ENCODE peak calls at places on chromosomes 13 and 19, in seven cellular contexts. O is HCT116; B is GM23248; T is endodermal cell; I is mesenchymal stem cell; M is breast epithelium; R is naive thymus-derived CD4-positive, alpha-beta T cell. V is an unnamed sample.

GRCh38 chr13:73259061-73259908 is 200.5 kb downstream of the KLF5 start:
- DNase-seq in O (no peak), B (no peak), T (peak; percentile 64), I (peak; percentile 83), M (no peak), R (no peak), V (no peak)

GRCh38 chr19:8517551-8518442 is 3.8 kb upstream of the ZNF414 start:
- DNase-seq in O (no peak), B (peak; percentile 81), T (no peak), I (peak; percentile 84), M (no peak), R (peak; percentile 74), V (no peak)

GRCh38 chr13:107883561-107884175 is 331.7 kb downstream of the LIG4 start:
- DNase-seq in O (no peak), B (peak; percentile 83), T (no peak), I (peak; percentile 83), M (no peak), R (no peak), V (no peak)

GRCh38 chr19:27918818-27919217 is 1294.1 kb downstream of the UQCRFS1 start:
- DNase-seq in O (no peak), B (no peak), T (no peak), I (no peak), M (no peak), R (no peak), V (no peak)

GRCh38 chr13:46134494-46134893 is 29.7 kb upstream of the CPB2 start:
- DNase-seq in O (no peak), B (no peak), T (no peak), I (no peak), M (no peak), R (no peak), V (no peak)

GRCh38 chr19:43620061-43621001 is 902 bp upstream of the ZNF428 start:
- DNase-seq in O (no peak), B (no peak), T (no peak), I (no peak), M (no peak), R (peak; percentile 85), V (no peak)

GRCh38 chr13:62799038-62799535 is 1383.4 kb upstream of the PCDH20 start:
- DNase-seq in O (no peak), B (no peak), T (no peak), I (no peak), M (no peak), R (no peak), V (no peak)

GRCh38 chr19:46913198-46913851 is 52.5 kb downstream of the ARHGAP35 start:
- DNase-seq in O (no peak), B (peak; percentile 36), T (peak; percentile 24), I (no peak), M (no peak), R (no peak), V (no peak)

GRCh38 chr19:18763674-18764590 is 27.2 kb downstream of the COMP start:
- DNase-seq in O (no peak), B (peak; percentile 98), T (no peak), I (no peak), M (peak; percentile 78), R (no peak), V (peak; percentile 89)

GRCh38 chr13:98484289-98485219 is 92.4 kb downstream of the STK24 start:
- DNase-seq in O (peak; percentile 97), B (peak; percentile 99), T (peak; percentile 94), I (peak; percentile 99), M (peak; percentile 75), R (no peak), V (peak; percentile 98)

GRCh38 chr13:98648676-98649075 is 71.8 kb upstream of the STK24 start:
- DNase-seq in O (no peak), B (peak; percentile 23), T (no peak), I (no peak), M (no peak), R (no peak), V (no peak)

GRCh38 chr19:5128932-5129389 is 160.0 kb downstream of the KDM4B start:
- DNase-seq in O (no peak), B (peak; percentile 37), T (peak; percentile 75), I (peak; percentile 50), M (no peak), R (no peak), V (no peak)

GRCh38 chr19:55494172-55494761 is 6.0 kb downstream of the SSC5D start:
- DNase-seq in O (no peak), B (no peak), T (no peak), I (no peak), M (no peak), R (no peak), V (no peak)

GRCh38 chr19:48318286-48318987 is 6.9 kb upstream of the EMP3 start:
- DNase-seq in O (no peak), B (no peak), T (peak; percentile 72), I (no peak), M (no peak), R (no peak), V (no peak)

GRCh38 chr19:34253711-34254551 is 423 bp upstream of the GARRE1 start:
- DNase-seq in O (no peak), B (peak; percentile 83), T (peak; percentile 96), I (peak; percentile 67), M (peak; percentile 77), R (peak; percentile 87), V (no peak)

GRCh38 chr19:42067315-42067888 is 2.6 kb downstream of the GRIK5 start:
- DNase-seq in O (no peak), B (no peak), T (no peak), I (no peak), M (no peak), R (no peak), V (no peak)

GRCh38 chr13:113273856-113274590 is 23.0 kb upstream of the LAMP1 start:
- DNase-seq in O (no peak), B (peak; percentile 88), T (no peak), I (peak; percentile 78), M (no peak), R (no peak), V (peak; percentile 60)

GRCh38 chr13:46288570-46289259 is 77.0 kb downstream of the LRRC63 start:
- DNase-seq in O (peak; percentile 39), B (peak; percentile 62), T (no peak), I (peak; percentile 64), M (no peak), R (peak; percentile 75), V (no peak)

GRCh38 chr19:8567522-8568172 is 9.6 kb downstream of the MYO1F start:
- DNase-seq in O (no peak), B (no peak), T (no peak), I (no peak), M (no peak), R (no peak), V (no peak)

GRCh38 chr19:42042455-42043170 is 27.4 kb downstream of the GRIK5 start:
- DNase-seq in O (no peak), B (no peak), T (no peak), I (no peak), M (no peak), R (no peak), V (no peak)

GRCh38 chr19:20367811-20368294 is 197.7 kb downstream of the ZNF737 start:
- DNase-seq in O (no peak), B (no peak), T (peak; percentile 84), I (no peak), M (no peak), R (peak; percentile 1), V (no peak)

GRCh38 chr19:44796701-44797115 is 12.2 kb upstream of the BCAM start:
- DNase-seq in O (no peak), B (no peak), T (peak; percentile 85), I (peak; percentile 38), M (peak; percentile 79), R (no peak), V (no peak)

GRCh38 chr13:83215627-83216026 is 666.6 kb downstream of the SLITRK1 start:
- DNase-seq in O (no peak), B (peak; percentile 81), T (no peak), I (peak; percentile 52), M (no peak), R (no peak), V (no peak)

GRCh38 chr13:43516401-43516826 is 270.4 kb downstream of the ENOX1 start:
- DNase-seq in O (no peak), B (peak; percentile 49), T (no peak), I (peak; percentile 86), M (no peak), R (no peak), V (no peak)

GRCh38 chr19:38734426-38735256 is 9.6 kb downstream of the CAPN12 start:
- DNase-seq in O (no peak), B (peak; percentile 66), T (peak; percentile 72), I (peak; percentile 43), M (no peak), R (peak; percentile 30), V (no peak)

GRCh38 chr13:97243915-97244820 is 22.0 kb downstream of the MBNL2 start:
- DNase-seq in O (no peak), B (no peak), T (no peak), I (no peak), M (no peak), R (no peak), V (no peak)
- H3K27ac ChIP-seq in O (no peak overlapping the region), B (peak overlapping the region; percentile 15), T (no peak overlapping the region), I (peak overlapping the region; percentile 65), M (peak overlapping the region; percentile 84), R (no peak overlapping the region), V (no peak overlapping the region)

DNA sequence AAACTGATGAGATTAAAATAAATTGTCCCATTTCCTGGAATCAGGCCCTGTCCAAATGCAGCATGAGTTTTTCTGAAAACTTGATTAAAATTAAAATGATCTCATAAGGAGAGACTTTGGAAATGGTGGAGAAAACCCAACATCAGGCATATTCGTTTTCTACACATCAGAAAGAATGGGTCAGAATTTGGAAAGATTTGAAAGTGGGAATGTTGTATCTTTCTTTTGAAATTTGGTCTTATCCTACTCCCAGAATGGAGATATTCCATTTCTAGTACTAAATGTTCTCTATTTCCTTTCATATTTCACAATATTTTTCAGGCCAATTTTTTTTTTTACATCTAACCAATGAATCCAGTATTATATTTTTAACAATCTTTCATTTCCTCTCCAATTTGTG is 223.9 kb upstream of the RXFP2 start:
- DNase-seq in O (no peak), B (no peak), T (no peak), I (no peak), M (no peak), R (no peak), V (no peak)
- H3K27ac ChIP-seq in O (no peak overlapping the region), B (no peak overlapping the region), T (no peak overlapping the region), I (no peak overlapping the region), M (peak overlapping the region; percentile 64), R (no peak overlapping the region), V (no peak overlapping the region)

GRCh38 chr19:49859838-49860715 is 7.3 kb downstream of the PNKP start:
- DNase-seq in O (no peak), B (no peak), T (no peak), I (no peak), M (no peak), R (no peak), V (no peak)

GRCh38 chr19:49856574-49857021 is 5.6 kb downstream of the PTOV1 start:
- DNase-seq in O (no peak), B (no peak), T (peak; percentile 51), I (no peak), M (no peak), R (no peak), V (no peak)

GRCh38 chr19:49858591-49858985 is 7.6 kb downstream of the PTOV1 start:
- DNase-seq in O (no peak), B (peak; percentile 27), T (no peak), I (no peak), M (no peak), R (no peak), V (no peak)

GRCh38 chr19:49857061-49857833 is 6.3 kb downstream of the PTOV1 start:
- DNase-seq in O (no peak), B (no peak), T (peak; percentile 68), I (no peak), M (no peak), R (no peak), V (no peak)

GRCh38 chr19:49857834-49858590 is 7.1 kb downstream of the PTOV1 start:
- DNase-seq in O (no peak), B (no peak), T (peak; percentile 64), I (no peak), M (no peak), R (no peak), V (no peak)
- H3K27ac ChIP-seq in O (peak overlapping the region; percentile 45), B (peak overlapping the region; percentile 57), T (peak overlapping the region; percentile 51), I (no peak overlapping the region), M (peak overlapping the region; percentile 7), R (no peak overlapping the region), V (peak overlapping the region; percentile 71)

GRCh38 chr13:66069570-66069969 is 1160.6 kb downstream of the PCDH9 start:
- DNase-seq in O (no peak), B (no peak), T (no peak), I (peak; percentile 18), M (no peak), R (no peak), V (no peak)
- H3K27ac ChIP-seq in O (no peak overlapping the region), B (no peak overlapping the region), T (no peak overlapping the region), I (no peak overlapping the region), M (no peak overlapping the region), R (no peak overlapping the region), V (no peak overlapping the region)